ENCODE peak calls at places on chromosomes 6 and 20, in six cellular contexts. X, V, L, W, E and H are unnamed samples.
A peak's percentile ranks its signal among the peaks of the same experiment; 100 is the strongest.

GRCh38 chr6:42315991-42316378 is 98.3 kb upstream of the MRPS10 start:
- DNase-seq in L (no peak), W (no peak), E (peak; percentile 96), V (no peak), X (no peak), H (no peak)

GRCh38 chr6:123091896-123092271 is 95.8 kb downstream of the CLVS2 start:
- DNase-seq in W (no peak), E (peak; percentile 7), V (no peak), X (no peak), L (no peak), H (no peak)

GRCh38 chr20:62553136-62553837 is 77.5 kb upstream of the GATA5 start:
- DNase-seq in X (no peak), E (no peak), V (no peak), W (no peak), L (no peak), H (no peak)

GRCh38 chr6:43593938-43594337 is 18.0 kb downstream of the POLH start:
- DNase-seq in V (no peak), W (no peak), E (no peak), X (no peak), L (no peak), H (no peak)

GRCh38 chr6:149135809-149136208 is 181.7 kb upstream of the TAB2 start:
- DNase-seq in W (no peak), X (no peak), V (no peak), L (no peak), E (no peak), H (no peak)

GRCh38 chr20:38393259-38393658 is 41.9 kb downstream of the SNHG17 start:
- DNase-seq in W (no peak), V (no peak), L (no peak), X (no peak), E (no peak), H (no peak)

GRCh38 chr20:21182832-21183563 is 57.1 kb downstream of the KIZ start:
- DNase-seq in V (no peak), E (no peak), W (no peak), X (no peak), L (no peak), H (no peak)

GRCh38 chr20:11394145-11394833 is 523.4 kb upstream of the BTBD3 start:
- DNase-seq in L (no peak), V (no peak), E (no peak), X (no peak), W (no peak), H (no peak)

GRCh38 chr6:125742433-125743120 is 6.9 kb upstream of the HEY2 start:
- DNase-seq in W (no peak), L (no peak), V (no peak), E (no peak), X (no peak), H (no peak)

GRCh38 chr6:41519748-41520699 is 26.2 kb upstream of the FOXP4 start:
- DNase-seq in V (no peak), W (no peak), X (no peak), L (no peak), E (no peak), H (no peak)

GRCh38 chr6:149648148-149649145 is at the start of gene KATNA1:
- DNase-seq in X (peak; percentile 78), W (peak; percentile 82), V (peak; percentile 88), E (peak; percentile 72), L (peak; percentile 98), H (peak; percentile 34)

GRCh38 chr6:106383573-106383972 is 23.1 kb downstream of the CRYBG1 start:
- DNase-seq in L (no peak), W (no peak), E (no peak), V (no peak), X (no peak), H (no peak)

GRCh38 chr6:38612386-38612965 is 27.3 kb downstream of the BTBD9 start:
- DNase-seq in V (no peak), L (no peak), W (no peak), E (no peak), X (no peak), H (no peak)

GRCh38 chr6:56279346-56280080 is 32.1 kb upstream of the COL21A1 start:
- DNase-seq in W (no peak), L (no peak), X (no peak), E (no peak), V (no peak), H (no peak)

GRCh38 chr20:45968081-45968671 is 3.8 kb downstream of the ZNF335 start:
- DNase-seq in E (no peak), L (no peak), V (no peak), X (no peak), W (no peak), H (no peak)

GRCh38 chr20:45970646-45971424 is 1.2 kb downstream of the ZNF335 start:
- DNase-seq in X (no peak), E (no peak), L (peak; percentile 89), W (no peak), V (no peak), H (no peak)

GRCh38 chr20:45969712-45970634 is 2.0 kb downstream of the ZNF335 start:
- DNase-seq in X (no peak), W (no peak), V (no peak), E (no peak), L (no peak), H (no peak)

GRCh38 chr20:45967551-45968080 is 4.4 kb downstream of the ZNF335 start:
- DNase-seq in E (no peak), L (no peak), W (no peak), X (no peak), V (no peak), H (no peak)

GRCh38 chr20:45968801-45969711 is 2.9 kb downstream of the ZNF335 start:
- DNase-seq in W (no peak), X (no peak), E (no peak), V (no peak), L (no peak), H (no peak)
- H3K27ac ChIP-seq in W (no peak overlapping the region), X (no peak overlapping the region), E (no peak overlapping the region), V (no peak overlapping the region), L (no peak overlapping the region), H (peak overlapping the region; percentile 31)

GRCh38 chr6:155882527-155883333 is 427.1 kb upstream of the NOX3 start:
- DNase-seq in W (no peak), V (no peak), E (no peak), L (no peak), X (no peak), H (no peak)

GRCh38 chr6:155883334-155883731 is 427.7 kb upstream of the NOX3 start:
- DNase-seq in E (no peak), V (no peak), X (no peak), L (no peak), W (no peak), H (no peak)

GRCh38 chr6:155881845-155882526 is 426.3 kb upstream of the NOX3 start:
- DNase-seq in W (no peak), L (no peak), X (no peak), E (no peak), V (no peak), H (no peak)

GRCh38 chr6:155883741-155884140 is 428.1 kb upstream of the NOX3 start:
- DNase-seq in L (no peak), W (no peak), V (no peak), X (no peak), E (no peak), H (no peak)

DNA sequence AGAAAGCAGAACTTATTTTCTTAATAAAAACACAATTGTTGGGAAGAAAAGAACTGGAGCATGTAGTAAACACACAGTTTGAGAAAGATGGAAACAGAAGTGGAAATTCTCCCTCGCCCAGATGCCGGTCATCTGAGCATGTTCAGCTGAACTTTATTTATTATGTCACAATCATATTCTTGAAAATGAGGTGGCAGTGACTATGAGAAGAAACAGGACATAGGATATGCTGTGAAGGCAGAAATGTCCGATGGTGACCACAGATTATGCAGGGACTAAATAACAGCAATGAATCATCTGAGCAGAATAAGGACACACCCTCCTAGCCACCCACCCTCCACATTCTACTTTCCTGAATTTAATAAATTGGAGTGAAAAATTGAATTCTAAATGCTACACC is 425.3 kb upstream of the NOX3 start:
- DNase-seq in W (no peak), X (no peak), E (no peak), L (no peak), V (no peak), H (no peak)
- H3K27ac ChIP-seq in W (no peak overlapping the region), X (no peak overlapping the region), E (no peak overlapping the region), L (no peak overlapping the region), V (no peak overlapping the region), H (peak overlapping the region; percentile 48)

GRCh38 chr6:144338474-144338873 is 53.3 kb downstream of the UTRN start:
- DNase-seq in W (no peak), X (no peak), E (no peak), L (no peak), V (no peak), H (no peak)

GRCh38 chr6:144340541-144341371 is 55.6 kb downstream of the UTRN start:
- DNase-seq in X (no peak), W (no peak), L (no peak), E (no peak), V (no peak), H (no peak)

GRCh38 chr6:144338951-144339681 is 54.0 kb downstream of the UTRN start:
- DNase-seq in X (no peak), L (no peak), W (no peak), V (no peak), E (no peak), H (no peak)

GRCh38 chr6:144341831-144342527 is 56.8 kb downstream of the UTRN start:
- DNase-seq in V (no peak), X (no peak), E (no peak), W (no peak), L (no peak), H (no peak)

DNA sequence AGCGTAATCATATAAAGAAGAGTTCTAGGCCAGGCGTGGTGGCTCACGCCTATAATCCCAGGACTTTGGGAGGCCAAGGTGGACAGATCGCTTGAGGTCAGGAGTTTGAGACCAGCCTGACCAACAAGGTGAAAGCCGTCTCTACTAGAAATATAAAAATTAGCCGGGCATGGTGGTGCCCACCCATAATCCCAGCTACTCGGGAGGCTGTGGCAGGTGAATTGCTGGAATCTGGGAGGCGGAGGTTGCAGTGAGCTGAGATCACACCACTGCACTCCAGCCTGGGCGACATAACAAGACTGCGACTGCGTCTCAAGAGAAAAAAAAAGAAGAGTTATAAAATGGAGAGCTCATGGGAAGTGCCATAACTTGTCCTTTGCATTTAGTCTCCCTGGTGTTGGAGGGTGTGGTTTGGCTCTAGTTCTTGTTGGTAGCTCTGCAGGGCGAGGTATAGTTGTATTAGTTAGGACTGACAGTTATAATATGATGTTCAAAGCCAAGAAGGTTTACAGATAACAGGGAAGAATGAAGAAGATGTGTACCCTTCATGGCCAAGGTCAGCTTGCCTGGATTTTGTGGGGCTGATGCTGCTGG is 54.8 kb downstream of the UTRN start:
- DNase-seq in W (no peak), V (no peak), E (no peak), L (no peak), X (no peak), H (no peak)
- H3K27ac ChIP-seq in W (no peak overlapping the region), V (no peak overlapping the region), E (no peak overlapping the region), L (peak overlapping the region; percentile 67), X (no peak overlapping the region), H (peak overlapping the region; percentile 58)

GRCh38 chr6:113695506-113695905 is 161.6 kb upstream of the MARCKS start:
- DNase-seq in E (no peak), X (no peak), W (no peak), L (no peak), V (no peak), H (no peak)

GRCh38 chr6:113690255-113690956 is 166.7 kb upstream of the MARCKS start:
- DNase-seq in W (no peak), V (no peak), X (no peak), E (peak; percentile 93), L (no peak), H (no peak)

GRCh38 chr6:113693866-113694265 is 163.3 kb upstream of the MARCKS start:
- DNase-seq in V (no peak), X (no peak), W (no peak), E (no peak), L (no peak), H (no peak)

GRCh38 chr6:113694278-113695077 is 162.7 kb upstream of the MARCKS start:
- DNase-seq in E (peak; percentile 94), L (no peak), X (no peak), V (no peak), W (no peak), H (no peak)

GRCh38 chr6:113690957-113691656 is 166.0 kb upstream of the MARCKS start:
- DNase-seq in E (no peak), X (no peak), L (no peak), V (no peak), W (no peak), H (no peak)
- H3K27ac ChIP-seq in E (no peak overlapping the region), X (no peak overlapping the region), L (no peak overlapping the region), V (no peak overlapping the region), W (no peak overlapping the region), H (no peak overlapping the region)